ENCODE peak calls at places on chromosomes 12 and 14, in five cellular contexts. W, P, Y, C and F are unnamed samples.

GRCh38 chr14:21039585-21040369 is 2.4 kb upstream of the RNASE7 start:
- DNase-seq in W (peak; percentile 67), P (peak; percentile 44), Y (no peak), C (peak; percentile 86), F (peak; percentile 61)

GRCh38 chr12:106246891-106247730 is 709 bp downstream of the CKAP4 start:
- DNase-seq in W (peak; percentile 61), P (peak; percentile 59), Y (no peak), C (peak; percentile 59), F (no peak)

GRCh38 chr12:5565933-5566632 is 134.2 kb downstream of the NTF3 start:
- DNase-seq in W (peak; percentile 73), P (no peak), Y (no peak), C (no peak), F (peak; percentile 28)

GRCh38 chr14:29227631-29228030 is 461.0 kb downstream of the FOXG1 start:
- DNase-seq in W (peak; percentile 63), P (no peak), Y (no peak), C (no peak), F (no peak)

GRCh38 chr14:54778618-54779017 is 124.0 kb downstream of the GCH1 start:
- DNase-seq in W (no peak), P (no peak), Y (no peak), C (no peak), F (no peak)

GRCh38 chr12:54937376-54937775 is 47.2 kb downstream of the TESPA1 start:
- DNase-seq in W (no peak), P (no peak), Y (no peak), C (no peak), F (no peak)

GRCh38 chr14:98069712-98070133 is 1202.3 kb downstream of the BCL11B start:
- DNase-seq in W (no peak), P (peak; percentile 33), Y (peak; percentile 15), C (peak; percentile 86), F (peak; percentile 34)

GRCh38 chr12:69555461-69555860 is 29.8 kb upstream of the CCT2 start:
- DNase-seq in W (peak; percentile 98), P (no peak), Y (no peak), C (no peak), F (no peak)

GRCh38 chr14:60905930-60906329 is 74.9 kb downstream of the TRMT5 start:
- DNase-seq in W (peak; percentile 38), P (no peak), Y (no peak), C (no peak), F (no peak)

GRCh38 chr12:105882404-105882803 is 256.4 kb downstream of the NUAK1 start:
- DNase-seq in W (no peak), P (no peak), Y (no peak), C (peak; percentile 60), F (no peak)

GRCh38 chr14:53929871-53930685 is 26.5 kb downstream of the BMP4 start:
- DNase-seq in W (no peak), P (no peak), Y (no peak), C (peak; percentile 85), F (peak; percentile 78)

GRCh38 chr12:66688836-66689439 is 10.1 kb upstream of the GRIP1 start:
- DNase-seq in W (peak; percentile 1), P (peak; percentile 52), Y (peak; percentile 41), C (peak; percentile 90), F (peak; percentile 92)

GRCh38 chr14:82710257-82710841 is 1176.7 kb upstream of the SEL1L start:
- DNase-seq in W (peak; percentile 61), P (peak; percentile 56), Y (peak; percentile 27), C (peak; percentile 76), F (peak; percentile 76)

GRCh38 chr14:51176819-51177218 is 63.2 kb upstream of the TMX1 start:
- DNase-seq in W (no peak), P (no peak), Y (no peak), C (no peak), F (no peak)

GRCh38 chr12:65195387-65196055 is 26.1 kb downstream of the LEMD3 start:
- DNase-seq in W (no peak), P (no peak), Y (no peak), C (peak; percentile 18), F (no peak)

DNA sequence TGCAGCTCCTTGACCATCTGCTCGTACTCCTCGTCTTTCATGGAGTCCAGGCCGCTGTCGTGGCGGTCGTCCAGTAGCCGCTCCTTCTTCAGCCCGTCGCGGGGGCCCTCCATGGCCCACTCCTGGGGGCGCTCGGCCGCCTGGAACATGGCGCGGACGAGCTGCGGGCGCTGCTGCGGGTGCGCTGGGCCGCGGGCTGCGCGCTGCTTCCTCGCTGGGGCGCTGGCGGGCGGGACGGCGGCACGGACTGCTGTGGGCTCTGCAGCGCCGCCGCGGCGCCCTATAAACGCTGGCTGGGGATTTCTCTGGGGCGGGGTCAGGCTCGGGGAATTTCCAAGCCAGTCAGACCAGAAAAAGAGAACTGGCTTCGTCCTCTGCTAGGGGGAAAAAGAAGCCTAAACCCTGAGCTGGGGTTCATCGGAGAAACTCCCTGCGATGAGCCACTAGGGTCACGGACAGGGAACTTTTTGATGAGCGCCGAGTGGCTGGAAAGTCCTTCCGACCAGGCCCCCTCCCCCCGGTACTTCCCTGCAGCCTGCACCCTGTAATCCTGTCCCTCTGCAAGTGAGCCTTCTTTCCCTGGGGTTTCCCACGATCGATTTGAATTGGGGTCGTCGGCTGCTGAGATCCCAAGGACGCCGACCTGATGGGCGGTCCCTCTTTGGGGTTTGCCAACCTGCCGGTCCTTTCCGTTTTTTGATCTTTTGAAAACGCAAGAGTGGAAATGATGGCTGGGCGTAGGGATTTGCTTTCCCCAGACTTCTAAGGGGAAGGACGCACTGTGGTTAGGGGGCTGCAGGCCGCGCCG is at the start of gene NFKBIA:
- DNase-seq in W (peak; percentile 88), P (peak; percentile 80), Y (no peak), C (peak; percentile 90), F (peak; percentile 81)
- H2BK5ac ChIP-seq in W (peak within 1 kb of the TSS; percentile 93), P (peak within 1 kb of the TSS; percentile 89), Y (peak within 1 kb of the TSS; percentile 91), C (peak within 1 kb of the TSS; percentile 96), F (no peak within 1 kb of the TSS)

DNA sequence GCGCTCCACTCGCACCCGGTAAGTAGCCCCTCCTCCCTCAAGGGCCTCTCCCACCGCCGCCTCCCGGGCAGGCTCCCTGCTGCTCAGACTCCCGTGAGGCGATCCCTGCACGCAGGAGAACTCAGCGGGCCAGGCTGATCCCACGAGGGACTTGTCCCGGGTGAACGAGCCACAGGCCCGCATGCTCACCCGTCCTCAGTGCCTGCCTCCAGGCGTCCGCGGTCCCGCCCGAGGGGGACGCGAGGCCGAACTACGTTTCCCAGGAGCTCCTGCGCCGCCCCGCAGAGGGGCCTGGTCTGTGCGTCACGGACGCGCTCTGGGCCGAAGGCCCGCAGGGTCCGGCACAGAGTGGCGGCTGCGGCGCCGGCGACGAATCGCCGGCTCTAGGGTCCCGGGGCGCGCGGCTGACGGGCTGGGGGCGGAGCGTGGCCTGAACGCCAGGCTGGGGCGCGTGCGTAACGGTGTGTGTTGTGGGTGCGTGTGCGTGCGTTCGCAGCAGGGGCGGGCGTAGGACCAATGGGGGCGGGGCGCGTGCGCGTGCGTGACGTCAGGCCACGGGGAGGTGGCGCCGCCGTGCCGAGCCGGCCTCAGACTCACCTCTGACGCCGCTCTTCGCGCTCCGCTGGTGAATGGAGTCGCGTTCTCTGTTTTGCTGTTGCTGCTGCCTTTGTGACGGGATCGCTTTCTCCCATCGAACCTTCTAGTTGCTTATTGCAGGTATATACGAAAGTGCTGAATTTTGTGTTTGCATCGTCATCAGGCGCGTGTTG is at the start of the genes ZNF10 and ZNF891:
- DNase-seq in W (peak; percentile 96), P (peak; percentile 95), Y (peak; percentile 88), C (peak; percentile 97), F (peak; percentile 98)
- H2BK15ac ChIP-seq in W (no peak within 1 kb of the TSS), P (peak within 1 kb of the TSS; percentile 15), Y (peak within 1 kb of the TSS; percentile 72), C (no peak within 1 kb of the TSS), F (no peak within 1 kb of the TSS)

GRCh38 chr12:49824416-49824815 is 3.8 kb downstream of the NCKAP5L start:
- DNase-seq in W (no peak), P (no peak), Y (no peak), C (no peak), F (no peak)
- H3K4me1 ChIP-seq in W (peaks cover 27% of the 10 kb centered on the region), P (peaks cover 34% of the 10 kb centered on the region), Y (peaks cover 12% of the 10 kb centered on the region), C (peaks cover 2% of the 10 kb centered on the region), F (peaks cover 2% of the 10 kb centered on the region)

DNA sequence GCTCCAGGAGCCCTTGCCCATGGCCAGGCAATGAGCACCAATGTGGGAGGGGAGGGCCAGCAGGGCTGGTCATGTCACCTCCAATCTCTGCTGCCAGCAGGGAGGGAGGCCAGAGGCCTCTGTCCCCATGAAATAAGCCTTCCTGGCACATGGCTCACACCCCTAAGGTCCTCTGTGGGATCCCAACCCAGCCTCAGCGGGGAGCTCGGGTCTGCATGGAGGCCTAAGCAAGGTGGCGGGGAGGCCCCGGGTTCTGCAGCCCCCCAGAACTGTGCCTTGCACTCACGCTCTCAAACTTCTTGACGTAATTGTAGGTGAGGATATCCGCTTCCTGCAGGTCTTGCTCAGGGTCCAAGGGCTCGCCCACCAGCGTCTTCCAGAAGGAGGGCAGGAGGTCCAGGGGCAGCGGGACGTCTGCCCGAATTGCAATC is 41.7 kb downstream of the TRAFD1 start:
- DNase-seq in W (no peak), P (no peak), Y (no peak), C (no peak), F (no peak)
- H2BK5ac ChIP-seq in W (no peak overlapping the region), P (peak overlapping the region; percentile 53), Y (no peak overlapping the region), C (no peak overlapping the region), F (no peak overlapping the region)

GRCh38 chr14:102499401-102500189 is 10.0 kb downstream of the ANKRD9 start:
- DNase-seq in W (no peak), P (no peak), Y (no peak), C (no peak), F (peak; percentile 27)

GRCh38 chr14:102501751-102502315 is 7.7 kb downstream of the ANKRD9 start:
- DNase-seq in W (no peak), P (no peak), Y (no peak), C (no peak), F (peak; percentile 47)

GRCh38 chr14:102500190-102500661 is 9.3 kb downstream of the ANKRD9 start:
- DNase-seq in W (peak; percentile 65), P (no peak), Y (no peak), C (no peak), F (peak; percentile 32)

GRCh38 chr14:102502571-102502970 is 7.0 kb downstream of the ANKRD9 start:
- DNase-seq in W (no peak), P (no peak), Y (no peak), C (no peak), F (no peak)

GRCh38 chr14:102500724-102501123 is 8.9 kb downstream of the ANKRD9 start:
- DNase-seq in W (no peak), P (no peak), Y (no peak), C (no peak), F (peak; percentile 22)
- H2BK15ac ChIP-seq in W (no peak overlapping the region), P (no peak overlapping the region), Y (no peak overlapping the region), C (no peak overlapping the region), F (no peak overlapping the region)

GRCh38 chr14:76910371-76910890 is 84.2 kb downstream of the LRRC74A start:
- DNase-seq in W (no peak), P (no peak), Y (no peak), C (no peak), F (no peak)
- H3K4me1 ChIP-seq in W (peaks cover 5% of the 10 kb centered on the region), P (no peaks in the 10 kb centered on the region), Y (peaks cover 2% of the 10 kb centered on the region), C (peaks cover 3% of the 10 kb centered on the region), F (peaks cover 2% of the 10 kb centered on the region)